ENCODE peak calls at places on chromosomes 16 and 17, in seven cellular contexts. One of them, this sample, is unnamed.

GRCh38 chr17:16352303-16352837 is 899 bp downstream of the CENPV start:
- DNase-seq in transverse colon: peak; percentile 54
- DNase-seq in thyroid gland: peak; percentile 23
- DNase-seq in uterus: no peak
- DNase-seq in Peyer's patch: peak; percentile 70
- DNase-seq in heart left ventricle: no peak
- DNase-seq in A549: peak; percentile 62
- DNase-seq in this sample: peak; percentile 64

GRCh38 chr16:81324808-81325207 is 10.0 kb downstream of the GAN start:
- DNase-seq in heart left ventricle: no peak
- DNase-seq in A549: no peak
- DNase-seq in transverse colon: no peak
- DNase-seq in uterus: no peak
- DNase-seq in Peyer's patch: no peak
- DNase-seq in thyroid gland: no peak
- DNase-seq in this sample: no peak

GRCh38 chr16:10172848-10173655 is 9.2 kb downstream of the GRIN2A start:
- DNase-seq in A549: no peak
- DNase-seq in heart left ventricle: no peak
- DNase-seq in uterus: no peak
- DNase-seq in transverse colon: no peak
- DNase-seq in Peyer's patch: no peak
- DNase-seq in thyroid gland: no peak
- DNase-seq in this sample: no peak

GRCh38 chr16:25403852-25404251 is 146.2 kb upstream of the ZKSCAN2 start:
- DNase-seq in uterus: no peak
- DNase-seq in A549: no peak
- DNase-seq in Peyer's patch: no peak
- DNase-seq in heart left ventricle: no peak
- DNase-seq in thyroid gland: no peak
- DNase-seq in transverse colon: no peak
- DNase-seq in this sample: no peak

GRCh38 chr16:1960665-1961630 is 1.6 kb downstream of the NDUFB10 start:
- DNase-seq in thyroid gland: no peak
- DNase-seq in transverse colon: no peak
- DNase-seq in heart left ventricle: no peak
- DNase-seq in Peyer's patch: no peak
- DNase-seq in A549: peak; percentile 72
- DNase-seq in uterus: no peak
- DNase-seq in this sample: no peak

GRCh38 chr16:77723108-77723514 is 797 bp downstream of the NUDT7 start:
- DNase-seq in Peyer's patch: no peak
- DNase-seq in thyroid gland: peak; percentile 42
- DNase-seq in heart left ventricle: no peak
- DNase-seq in A549: no peak
- DNase-seq in transverse colon: peak; percentile 21
- DNase-seq in uterus: peak; percentile 18
- DNase-seq in this sample: no peak

GRCh38 chr16:15958703-15959348 is 9.4 kb downstream of the ABCC1 start:
- DNase-seq in thyroid gland: no peak
- DNase-seq in heart left ventricle: no peak
- DNase-seq in transverse colon: no peak
- DNase-seq in uterus: no peak
- DNase-seq in A549: no peak
- DNase-seq in Peyer's patch: no peak
- DNase-seq in this sample: no peak

GRCh38 chr16:66919569-66920472 is 1.1 kb upstream of the CDH16 start:
- DNase-seq in transverse colon: no peak
- DNase-seq in thyroid gland: peak; percentile 85
- DNase-seq in Peyer's patch: no peak
- DNase-seq in heart left ventricle: no peak
- DNase-seq in uterus: no peak
- DNase-seq in A549: no peak
- DNase-seq in this sample: no peak

GRCh38 chr17:60036796-60037677 is 41.7 kb downstream of the HEATR6 start:
- DNase-seq in A549: peak; percentile 84
- DNase-seq in Peyer's patch: peak; percentile 74
- DNase-seq in transverse colon: peak; percentile 73
- DNase-seq in thyroid gland: peak; percentile 59
- DNase-seq in heart left ventricle: peak; percentile 80
- DNase-seq in uterus: peak; percentile 33
- DNase-seq in this sample: peak; percentile 77

GRCh38 chr16:81280393-81280792 is 34.4 kb upstream of the GAN start:
- DNase-seq in uterus: no peak
- DNase-seq in Peyer's patch: no peak
- DNase-seq in thyroid gland: no peak
- DNase-seq in heart left ventricle: no peak
- DNase-seq in A549: no peak
- DNase-seq in transverse colon: no peak
- DNase-seq in this sample: no peak

GRCh38 chr17:46977348-46977747 is 1.7 kb downstream of the RPRML start:
- DNase-seq in uterus: no peak
- DNase-seq in heart left ventricle: no peak
- DNase-seq in A549: peak; percentile 89
- DNase-seq in thyroid gland: peak; percentile 18
- DNase-seq in transverse colon: peak; percentile 19
- DNase-seq in Peyer's patch: no peak
- DNase-seq in this sample: peak; percentile 48

GRCh38 chr17:33927732-33928133 is 327.4 kb upstream of the CCL2 start:
- DNase-seq in Peyer's patch: no peak
- DNase-seq in A549: no peak
- DNase-seq in uterus: no peak
- DNase-seq in transverse colon: no peak
- DNase-seq in thyroid gland: no peak
- DNase-seq in heart left ventricle: no peak
- DNase-seq in this sample: no peak

GRCh38 chr17:49069585-49070273 is 62.8 kb upstream of the B4GALNT2 start:
- DNase-seq in heart left ventricle: no peak
- DNase-seq in A549: no peak
- DNase-seq in Peyer's patch: no peak
- DNase-seq in uterus: no peak
- DNase-seq in transverse colon: no peak
- DNase-seq in thyroid gland: no peak
- DNase-seq in this sample: no peak

GRCh38 chr16:13885700-13886099 is 34.3 kb upstream of the ERCC4 start:
- DNase-seq in thyroid gland: no peak
- DNase-seq in heart left ventricle: no peak
- DNase-seq in Peyer's patch: no peak
- DNase-seq in transverse colon: no peak
- DNase-seq in A549: no peak
- DNase-seq in uterus: no peak
- DNase-seq in this sample: no peak

GRCh38 chr16:86874141-86874540 is 295.8 kb downstream of the FOXL1 start:
- DNase-seq in heart left ventricle: no peak
- DNase-seq in transverse colon: no peak
- DNase-seq in uterus: no peak
- DNase-seq in A549: no peak
- DNase-seq in thyroid gland: no peak
- DNase-seq in Peyer's patch: no peak
- DNase-seq in this sample: no peak

GRCh38 chr16:66605177-66605999 is 884 bp downstream of the CMTM3 start:
- DNase-seq in heart left ventricle: peak; percentile 86
- DNase-seq in A549: peak; percentile 32
- DNase-seq in Peyer's patch: peak; percentile 64
- DNase-seq in uterus: peak; percentile 69
- DNase-seq in thyroid gland: peak; percentile 53
- DNase-seq in transverse colon: peak; percentile 40
- DNase-seq in this sample: peak; percentile 58

GRCh38 chr17:79874329-79874981 is 35.2 kb upstream of the CBX4 start:
- DNase-seq in Peyer's patch: peak; percentile 18
- DNase-seq in uterus: no peak
- DNase-seq in A549: peak; percentile 72
- DNase-seq in transverse colon: no peak
- DNase-seq in heart left ventricle: no peak
- DNase-seq in thyroid gland: no peak
- DNase-seq in this sample: no peak

GRCh38 chr16:79971237-79971572 is 370.7 kb upstream of the MAF start:
- DNase-seq in thyroid gland: no peak
- DNase-seq in heart left ventricle: no peak
- DNase-seq in transverse colon: no peak
- DNase-seq in A549: no peak
- DNase-seq in uterus: no peak
- DNase-seq in Peyer's patch: no peak
- DNase-seq in this sample: no peak

GRCh38 chr16:55120408-55120807 is 189.7 kb downstream of the IRX5 start:
- DNase-seq in A549: peak; percentile 7
- DNase-seq in transverse colon: no peak
- DNase-seq in thyroid gland: no peak
- DNase-seq in uterus: no peak
- DNase-seq in Peyer's patch: no peak
- DNase-seq in heart left ventricle: no peak
- DNase-seq in this sample: no peak

GRCh38 chr16:87463722-87464690 is 28.8 kb downstream of the ZCCHC14 start:
- DNase-seq in heart left ventricle: no peak
- DNase-seq in transverse colon: peak; percentile 31
- DNase-seq in Peyer's patch: no peak
- DNase-seq in A549: no peak
- DNase-seq in uterus: no peak
- DNase-seq in thyroid gland: peak; percentile 38
- DNase-seq in this sample: peak; percentile 42

GRCh38 chr16:81921415-81921814 is 89.9 kb downstream of the SDR42E1 start:
- DNase-seq in A549: no peak
- DNase-seq in transverse colon: no peak
- DNase-seq in heart left ventricle: no peak
- DNase-seq in uterus: no peak
- DNase-seq in thyroid gland: no peak
- DNase-seq in Peyer's patch: no peak
- DNase-seq in this sample: no peak

GRCh38 chr17:4744999-4745969 is 5.6 kb upstream of the CXCL16 start:
- DNase-seq in thyroid gland: no peak
- DNase-seq in Peyer's patch: no peak
- DNase-seq in uterus: no peak
- DNase-seq in transverse colon: no peak
- DNase-seq in heart left ventricle: no peak
- DNase-seq in A549: no peak
- DNase-seq in this sample: no peak

GRCh38 chr16:964696-965395 is 5.9 kb downstream of the LMF1 start:
- DNase-seq in transverse colon: peak; percentile 36
- DNase-seq in heart left ventricle: no peak
- DNase-seq in A549: no peak
- DNase-seq in uterus: no peak
- DNase-seq in Peyer's patch: no peak
- DNase-seq in thyroid gland: peak; percentile 70
- DNase-seq in this sample: no peak

GRCh38 chr17:65629234-65629690 is 67.8 kb upstream of the AXIN2 start:
- DNase-seq in uterus: no peak
- DNase-seq in thyroid gland: no peak
- DNase-seq in transverse colon: no peak
- DNase-seq in A549: no peak
- DNase-seq in Peyer's patch: no peak
- DNase-seq in heart left ventricle: no peak
- DNase-seq in this sample: no peak

GRCh38 chr16:17836868-17837602 is 366.3 kb upstream of the XYLT1 start:
- DNase-seq in thyroid gland: no peak
- DNase-seq in A549: peak; percentile 58
- DNase-seq in heart left ventricle: no peak
- DNase-seq in transverse colon: no peak
- DNase-seq in uterus: no peak
- DNase-seq in Peyer's patch: no peak
- DNase-seq in this sample: no peak

GRCh38 chr17:81960130-81960958 is 643 bp downstream of the NOTUM start:
- DNase-seq in uterus: no peak
- DNase-seq in A549: peak; percentile 53
- DNase-seq in heart left ventricle: no peak
- DNase-seq in transverse colon: no peak
- DNase-seq in Peyer's patch: no peak
- DNase-seq in thyroid gland: no peak
- DNase-seq in this sample: no peak
- TF ChIP-seq POLR2A in uterus: no peak
- TF ChIP-seq POLR2A in A549: no peak
- TF ChIP-seq POLR2A in heart left ventricle: no peak
- TF ChIP-seq POLR2A in transverse colon: no peak
- TF ChIP-seq POLR2A in Peyer's patch: no peak
- TF ChIP-seq POLR2A in thyroid gland: no peak
- TF ChIP-seq POLR2A in this sample: no peak

DNA sequence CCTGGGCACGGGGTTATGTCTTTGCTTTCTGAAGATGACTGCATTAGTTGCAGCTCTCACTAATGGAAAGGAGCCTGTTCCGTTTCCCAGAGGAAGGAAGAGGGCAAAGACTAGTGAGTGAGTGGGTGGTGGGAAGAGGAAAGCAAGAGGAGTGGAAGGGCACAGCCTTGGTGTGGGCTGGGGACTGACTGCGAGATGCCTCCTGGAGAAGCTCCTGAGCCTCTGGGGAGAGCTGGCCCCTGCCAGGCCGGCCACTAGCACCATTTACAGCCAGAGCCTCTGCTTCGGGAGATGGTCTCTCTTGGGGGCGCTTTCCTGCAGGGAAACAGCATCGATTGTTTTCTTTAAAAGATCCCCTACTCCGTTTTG is 825 bp upstream of the RHBDL3 start:
- DNase-seq in transverse colon: no peak
- DNase-seq in heart left ventricle: no peak
- DNase-seq in thyroid gland: no peak
- DNase-seq in Peyer's patch: no peak
- DNase-seq in uterus: no peak
- DNase-seq in A549: no peak
- DNase-seq in this sample: no peak
- TF ChIP-seq CTCF in transverse colon: no peak
- TF ChIP-seq CTCF in heart left ventricle: no peak
- TF ChIP-seq CTCF in thyroid gland: no peak
- TF ChIP-seq CTCF in Peyer's patch: no peak
- TF ChIP-seq CTCF in uterus: no peak
- TF ChIP-seq CTCF in A549: no peak
- TF ChIP-seq CTCF in this sample: no peak

GRCh38 chr17:40608061-40608581 is 39.5 kb downstream of the SMARCE1 start:
- DNase-seq in thyroid gland: no peak
- DNase-seq in uterus: no peak
- DNase-seq in A549: no peak
- DNase-seq in Peyer's patch: no peak
- DNase-seq in transverse colon: no peak
- DNase-seq in heart left ventricle: no peak
- DNase-seq in this sample: no peak
- H3K4me1 ChIP-seq in thyroid gland: peaks cover 21% of the 10 kb centered on the region
- H3K4me1 ChIP-seq in uterus: no peaks in the 10 kb centered on the region
- H3K4me1 ChIP-seq in A549: no peaks in the 10 kb centered on the region
- H3K4me1 ChIP-seq in Peyer's patch: no peaks in the 10 kb centered on the region
- H3K4me1 ChIP-seq in transverse colon: no peaks in the 10 kb centered on the region
- H3K4me1 ChIP-seq in heart left ventricle: no peaks in the 10 kb centered on the region
- H3K4me1 ChIP-seq in this sample: no peaks in the 10 kb centered on the region

DNA sequence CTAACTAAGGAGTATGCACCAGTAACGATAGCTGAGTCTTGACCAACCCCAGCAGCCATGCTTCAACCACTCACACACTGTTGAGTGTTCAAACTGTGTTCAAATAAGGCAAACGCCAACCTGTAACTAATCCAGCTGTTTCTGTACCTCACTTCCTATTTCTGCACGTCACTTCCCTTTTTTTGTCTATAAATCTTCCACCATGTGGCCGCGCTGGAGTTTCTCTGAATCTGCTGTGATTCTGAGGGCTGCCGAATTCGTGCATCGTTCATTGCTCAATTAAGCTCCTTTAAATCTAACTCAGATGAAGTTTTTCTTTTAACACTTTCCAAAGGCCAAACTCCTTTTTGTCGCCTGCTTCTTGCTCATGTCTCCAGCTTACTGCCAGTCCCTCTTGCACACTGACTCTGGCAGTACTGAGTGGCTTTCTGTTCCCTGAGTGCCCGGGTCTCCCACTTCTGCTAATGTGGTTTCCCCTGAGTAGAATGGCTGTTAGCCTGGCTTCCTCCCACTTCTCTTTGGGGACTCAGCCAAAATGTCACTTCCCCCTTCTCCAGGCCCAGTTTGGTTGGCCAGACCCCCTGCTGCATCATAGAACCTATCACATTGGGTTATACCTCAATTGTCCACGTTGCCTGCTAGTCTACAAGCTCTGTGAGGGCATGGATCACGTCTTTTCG is 304.2 kb downstream of the HS3ST3B1 start:
- DNase-seq in heart left ventricle: no peak
- DNase-seq in transverse colon: peak; percentile 27
- DNase-seq in thyroid gland: peak; percentile 2
- DNase-seq in A549: no peak
- DNase-seq in Peyer's patch: no peak
- DNase-seq in uterus: no peak
- DNase-seq in this sample: peak; percentile 16
- TF ChIP-seq POLR2A in heart left ventricle: no peak
- TF ChIP-seq POLR2A in transverse colon: no peak
- TF ChIP-seq POLR2A in thyroid gland: no peak
- TF ChIP-seq POLR2A in A549: no peak
- TF ChIP-seq POLR2A in Peyer's patch: no peak
- TF ChIP-seq POLR2A in uterus: no peak
- TF ChIP-seq POLR2A in this sample: no peak